ENCODE peak calls at places on chromosomes 4 and X, in nine cellular contexts. One of them, this sample, is unnamed. For H3K27me3, the result is how much of the 10 kb centered on the place peaks cover.

GRCh38 chrX:133544105-133544504 is 128.8 kb upstream of the GPC4 start:
- DNase-seq in K562: no peak
- DNase-seq in lower lobe of right lung: no peak
- DNase-seq in GM23338: peak
- DNase-seq in mammary epithelial cell: peak
- DNase-seq in HL-60: peak
- DNase-seq in CD8-positive, alpha-beta T cell: no peak
- DNase-seq in ovary: no peak
- DNase-seq in adrenal gland: no peak
- DNase-seq in this sample: peak

GRCh38 chrX:111181883-111182400 is 86.0 kb downstream of the PAK3 start:
- DNase-seq in CD8-positive, alpha-beta T cell: no peak
- DNase-seq in K562: no peak
- DNase-seq in mammary epithelial cell: no peak
- DNase-seq in adrenal gland: no peak
- DNase-seq in lower lobe of right lung: no peak
- DNase-seq in GM23338: peak
- DNase-seq in ovary: no peak
- DNase-seq in HL-60: no peak
- DNase-seq in this sample: no peak

GRCh38 chr4:67581913-67582312 is 23.4 kb downstream of the STAP1 start:
- DNase-seq in CD8-positive, alpha-beta T cell: no peak
- DNase-seq in GM23338: no peak
- DNase-seq in mammary epithelial cell: no peak
- DNase-seq in ovary: no peak
- DNase-seq in lower lobe of right lung: no peak
- DNase-seq in HL-60: no peak
- DNase-seq in adrenal gland: no peak
- DNase-seq in K562: no peak
- DNase-seq in this sample: no peak

GRCh38 chr4:74054483-74055032 is 16.1 kb upstream of the CXCL3 start:
- DNase-seq in adrenal gland: no peak
- DNase-seq in mammary epithelial cell: no peak
- DNase-seq in lower lobe of right lung: no peak
- DNase-seq in CD8-positive, alpha-beta T cell: no peak
- DNase-seq in ovary: no peak
- DNase-seq in K562: no peak
- DNase-seq in HL-60: no peak
- DNase-seq in GM23338: no peak
- DNase-seq in this sample: no peak

GRCh38 chr4:73068496-73069337 is 799 bp downstream of the COX18 start:
- DNase-seq in lower lobe of right lung: no peak
- DNase-seq in CD8-positive, alpha-beta T cell: no peak
- DNase-seq in HL-60: peak
- DNase-seq in adrenal gland: no peak
- DNase-seq in K562: no peak
- DNase-seq in mammary epithelial cell: peak
- DNase-seq in GM23338: peak
- DNase-seq in ovary: no peak
- DNase-seq in this sample: peak

GRCh38 chr4:122104184-122104583 is 47.9 kb upstream of the BLTP1 start:
- DNase-seq in HL-60: no peak
- DNase-seq in GM23338: no peak
- DNase-seq in K562: no peak
- DNase-seq in mammary epithelial cell: no peak
- DNase-seq in lower lobe of right lung: no peak
- DNase-seq in CD8-positive, alpha-beta T cell: no peak
- DNase-seq in adrenal gland: no peak
- DNase-seq in ovary: no peak
- DNase-seq in this sample: no peak

GRCh38 chr4:55568905-55569504 is 22.3 kb upstream of the CLOCK start:
- DNase-seq in GM23338: no peak
- DNase-seq in lower lobe of right lung: no peak
- DNase-seq in K562: no peak
- DNase-seq in CD8-positive, alpha-beta T cell: no peak
- DNase-seq in ovary: no peak
- DNase-seq in HL-60: no peak
- DNase-seq in mammary epithelial cell: no peak
- DNase-seq in adrenal gland: no peak
- DNase-seq in this sample: no peak

GRCh38 chrX:65508851-65509250 is 25.7 kb downstream of the LAS1L start:
- DNase-seq in mammary epithelial cell: no peak
- DNase-seq in CD8-positive, alpha-beta T cell: no peak
- DNase-seq in HL-60: no peak
- DNase-seq in K562: no peak
- DNase-seq in adrenal gland: no peak
- DNase-seq in lower lobe of right lung: no peak
- DNase-seq in GM23338: no peak
- DNase-seq in ovary: no peak
- DNase-seq in this sample: no peak

GRCh38 chr4:85598936-85599335 is 124.0 kb downstream of the ARHGAP24 start:
- DNase-seq in GM23338: no peak
- DNase-seq in ovary: no peak
- DNase-seq in adrenal gland: no peak
- DNase-seq in HL-60: no peak
- DNase-seq in K562: no peak
- DNase-seq in CD8-positive, alpha-beta T cell: no peak
- DNase-seq in lower lobe of right lung: no peak
- DNase-seq in mammary epithelial cell: no peak
- DNase-seq in this sample: no peak

GRCh38 chrX:108114541-108114940 is 23.0 kb downstream of the ATG4A start:
- DNase-seq in lower lobe of right lung: no peak
- DNase-seq in K562: no peak
- DNase-seq in GM23338: no peak
- DNase-seq in ovary: no peak
- DNase-seq in CD8-positive, alpha-beta T cell: no peak
- DNase-seq in adrenal gland: no peak
- DNase-seq in HL-60: no peak
- DNase-seq in mammary epithelial cell: no peak
- DNase-seq in this sample: no peak

GRCh38 chr4:55864577-55865223 is 11.3 kb downstream of the EXOC1 start:
- DNase-seq in K562: no peak
- DNase-seq in HL-60: no peak
- DNase-seq in ovary: no peak
- DNase-seq in adrenal gland: no peak
- DNase-seq in mammary epithelial cell: no peak
- DNase-seq in GM23338: no peak
- DNase-seq in CD8-positive, alpha-beta T cell: no peak
- DNase-seq in lower lobe of right lung: no peak
- DNase-seq in this sample: no peak

GRCh38 chr4:52874948-52875347 is 12.8 kb downstream of the RASL11B start:
- DNase-seq in ovary: no peak
- DNase-seq in mammary epithelial cell: no peak
- DNase-seq in adrenal gland: peak
- DNase-seq in HL-60: no peak
- DNase-seq in lower lobe of right lung: no peak
- DNase-seq in K562: no peak
- DNase-seq in CD8-positive, alpha-beta T cell: no peak
- DNase-seq in GM23338: no peak
- DNase-seq in this sample: no peak

GRCh38 chrX:21800344-21800770 is 39.1 kb upstream of the MBTPS2 start:
- DNase-seq in GM23338: no peak
- DNase-seq in CD8-positive, alpha-beta T cell: no peak
- DNase-seq in K562: no peak
- DNase-seq in adrenal gland: no peak
- DNase-seq in lower lobe of right lung: no peak
- DNase-seq in mammary epithelial cell: peak
- DNase-seq in ovary: no peak
- DNase-seq in HL-60: no peak
- DNase-seq in this sample: no peak

GRCh38 chr4:139085141-139085540 is 69.6 kb downstream of the NOCT start:
- DNase-seq in CD8-positive, alpha-beta T cell: no peak
- DNase-seq in adrenal gland: no peak
- DNase-seq in ovary: no peak
- DNase-seq in K562: no peak
- DNase-seq in mammary epithelial cell: peak
- DNase-seq in HL-60: no peak
- DNase-seq in lower lobe of right lung: no peak
- DNase-seq in GM23338: no peak
- DNase-seq in this sample: no peak

GRCh38 chrX:39144323-39144722 is 343.1 kb downstream of the MID1IP1 start:
- DNase-seq in lower lobe of right lung: no peak
- DNase-seq in K562: no peak
- DNase-seq in GM23338: no peak
- DNase-seq in mammary epithelial cell: no peak
- DNase-seq in CD8-positive, alpha-beta T cell: no peak
- DNase-seq in HL-60: peak
- DNase-seq in adrenal gland: no peak
- DNase-seq in ovary: no peak
- DNase-seq in this sample: no peak
- H3K27me3 ChIP-seq in lower lobe of right lung: under half
- H3K27me3 ChIP-seq in K562: under half
- H3K27me3 ChIP-seq in GM23338: under half
- H3K27me3 ChIP-seq in mammary epithelial cell: under half
- H3K27me3 ChIP-seq in CD8-positive, alpha-beta T cell: under half
- H3K27me3 ChIP-seq in HL-60: under half
- H3K27me3 ChIP-seq in adrenal gland: under half
- H3K27me3 ChIP-seq in ovary: under half
- H3K27me3 ChIP-seq in this sample: under half

DNA sequence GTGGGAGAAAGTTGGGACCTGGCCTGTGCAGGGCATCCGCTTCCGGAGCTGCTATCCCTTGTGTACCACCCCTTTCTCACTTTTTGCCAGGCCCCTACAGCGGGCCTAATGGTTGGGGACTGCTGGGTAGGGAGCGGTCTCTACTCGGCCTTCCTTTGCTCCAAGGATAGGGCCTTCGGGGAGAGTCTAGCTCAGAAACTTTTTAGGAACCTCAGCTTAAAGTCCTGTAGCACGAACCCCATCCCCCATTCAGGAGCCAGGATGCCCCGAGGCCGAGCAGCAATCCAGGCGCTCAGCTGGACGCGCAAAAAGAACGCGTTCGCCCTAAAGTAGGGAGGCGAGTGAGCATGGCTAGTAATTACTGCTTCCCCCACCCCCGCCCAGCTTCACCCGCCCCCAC is 9.7 kb downstream of the POU4F2 start:
- DNase-seq in ovary: no peak
- DNase-seq in HL-60: no peak
- DNase-seq in K562: no peak
- DNase-seq in CD8-positive, alpha-beta T cell: no peak
- DNase-seq in lower lobe of right lung: no peak
- DNase-seq in mammary epithelial cell: no peak
- DNase-seq in GM23338: peak
- DNase-seq in adrenal gland: no peak
- DNase-seq in this sample: no peak
- H3K27me3 ChIP-seq in ovary: under half
- H3K27me3 ChIP-seq in HL-60: half or more
- H3K27me3 ChIP-seq in K562: under half
- H3K27me3 ChIP-seq in CD8-positive, alpha-beta T cell: under half
- H3K27me3 ChIP-seq in lower lobe of right lung: half or more
- H3K27me3 ChIP-seq in mammary epithelial cell: under half
- H3K27me3 ChIP-seq in GM23338: half or more
- H3K27me3 ChIP-seq in adrenal gland: half or more
- H3K27me3 ChIP-seq in this sample: under half

GRCh38 chr4:108240356-108240755 is 71.6 kb upstream of the LEF1 start:
- DNase-seq in lower lobe of right lung: no peak
- DNase-seq in K562: no peak
- DNase-seq in adrenal gland: no peak
- DNase-seq in mammary epithelial cell: peak
- DNase-seq in CD8-positive, alpha-beta T cell: no peak
- DNase-seq in ovary: no peak
- DNase-seq in GM23338: no peak
- DNase-seq in HL-60: no peak
- DNase-seq in this sample: no peak
- H3K27me3 ChIP-seq in lower lobe of right lung: under half
- H3K27me3 ChIP-seq in K562: under half
- H3K27me3 ChIP-seq in adrenal gland: under half
- H3K27me3 ChIP-seq in mammary epithelial cell: under half
- H3K27me3 ChIP-seq in CD8-positive, alpha-beta T cell: under half
- H3K27me3 ChIP-seq in ovary: under half
- H3K27me3 ChIP-seq in GM23338: under half
- H3K27me3 ChIP-seq in HL-60: under half
- H3K27me3 ChIP-seq in this sample: under half

GRCh38 chr4:4386296-4386735 is 586 bp upstream of the NSG1 start:
- DNase-seq in GM23338: peak
- DNase-seq in CD8-positive, alpha-beta T cell: peak
- DNase-seq in HL-60: no peak
- DNase-seq in mammary epithelial cell: peak
- DNase-seq in ovary: no peak
- DNase-seq in K562: peak
- DNase-seq in adrenal gland: peak
- DNase-seq in lower lobe of right lung: no peak
- DNase-seq in this sample: no peak
- H3K27me3 ChIP-seq in GM23338: under half
- H3K27me3 ChIP-seq in CD8-positive, alpha-beta T cell: under half
- H3K27me3 ChIP-seq in HL-60: under half
- H3K27me3 ChIP-seq in mammary epithelial cell: under half
- H3K27me3 ChIP-seq in ovary: under half
- H3K27me3 ChIP-seq in K562: half or more
- H3K27me3 ChIP-seq in adrenal gland: under half
- H3K27me3 ChIP-seq in lower lobe of right lung: half or more
- H3K27me3 ChIP-seq in this sample: under half

GRCh38 chr4:6001965-6002833 is 16.0 kb downstream of the C4orf50 start:
- DNase-seq in lower lobe of right lung: no peak
- DNase-seq in GM23338: no peak
- DNase-seq in ovary: no peak
- DNase-seq in CD8-positive, alpha-beta T cell: no peak
- DNase-seq in adrenal gland: no peak
- DNase-seq in K562: no peak
- DNase-seq in mammary epithelial cell: no peak
- DNase-seq in HL-60: no peak
- DNase-seq in this sample: no peak
- H3K27me3 ChIP-seq in lower lobe of right lung: under half
- H3K27me3 ChIP-seq in GM23338: under half
- H3K27me3 ChIP-seq in ovary: under half
- H3K27me3 ChIP-seq in CD8-positive, alpha-beta T cell: under half
- H3K27me3 ChIP-seq in adrenal gland: under half
- H3K27me3 ChIP-seq in K562: under half
- H3K27me3 ChIP-seq in mammary epithelial cell: under half
- H3K27me3 ChIP-seq in HL-60: under half
- H3K27me3 ChIP-seq in this sample: under half

DNA sequence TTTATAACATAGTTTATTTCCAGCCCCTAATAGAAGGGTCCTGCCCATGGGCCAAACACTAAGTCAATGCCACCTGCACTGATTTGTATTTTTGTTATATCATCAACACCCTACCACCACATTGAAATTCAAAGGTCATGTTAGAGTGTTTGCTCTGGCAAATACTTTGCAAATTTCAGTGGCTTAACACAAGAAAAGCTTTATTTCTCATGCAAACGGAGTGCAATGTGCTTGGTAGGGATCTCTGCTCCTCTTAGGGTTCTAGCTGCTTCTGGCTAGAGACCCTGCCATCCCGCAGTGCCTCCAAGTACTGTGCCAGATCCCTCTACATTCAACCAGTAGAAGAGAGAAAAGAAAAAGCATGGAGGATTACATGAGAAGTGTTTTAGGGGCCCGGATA is 230.8 kb upstream of the TET2 start:
- DNase-seq in ovary: no peak
- DNase-seq in lower lobe of right lung: no peak
- DNase-seq in adrenal gland: no peak
- DNase-seq in CD8-positive, alpha-beta T cell: no peak
- DNase-seq in GM23338: peak
- DNase-seq in mammary epithelial cell: no peak
- DNase-seq in HL-60: no peak
- DNase-seq in K562: no peak
- DNase-seq in this sample: no peak
- H3K27me3 ChIP-seq in ovary: under half
- H3K27me3 ChIP-seq in lower lobe of right lung: under half
- H3K27me3 ChIP-seq in adrenal gland: under half
- H3K27me3 ChIP-seq in CD8-positive, alpha-beta T cell: under half
- H3K27me3 ChIP-seq in GM23338: half or more
- H3K27me3 ChIP-seq in mammary epithelial cell: under half
- H3K27me3 ChIP-seq in HL-60: under half
- H3K27me3 ChIP-seq in K562: under half
- H3K27me3 ChIP-seq in this sample: under half

GRCh38 chr4:19214591-19214990 is 1037.1 kb upstream of the SLIT2 start:
- DNase-seq in ovary: no peak
- DNase-seq in adrenal gland: no peak
- DNase-seq in lower lobe of right lung: no peak
- DNase-seq in mammary epithelial cell: no peak
- DNase-seq in CD8-positive, alpha-beta T cell: no peak
- DNase-seq in GM23338: no peak
- DNase-seq in K562: no peak
- DNase-seq in HL-60: no peak
- DNase-seq in this sample: no peak
- H3K27me3 ChIP-seq in ovary: under half
- H3K27me3 ChIP-seq in adrenal gland: under half
- H3K27me3 ChIP-seq in lower lobe of right lung: under half
- H3K27me3 ChIP-seq in mammary epithelial cell: under half
- H3K27me3 ChIP-seq in CD8-positive, alpha-beta T cell: under half
- H3K27me3 ChIP-seq in GM23338: under half
- H3K27me3 ChIP-seq in K562: under half
- H3K27me3 ChIP-seq in HL-60: under half
- H3K27me3 ChIP-seq in this sample: under half